ENCODE peak calls at places on chromosome 18, in five cellular contexts. D, K, U, P and O are unnamed samples.

GRCh38 chr18:56066524-56067215 is 478.7 kb upstream of the TCF4 start:
- DNase-seq in D (no peak), K (no peak), U (no peak), P (no peak), O (no peak)

GRCh38 chr18:76801567-76802505 is 20.5 kb upstream of the ZNF236 start:
- DNase-seq in D (peak; percentile 55), K (peak; percentile 77), U (peak; percentile 27), P (peak; percentile 54), O (peak; percentile 80)

GRCh38 chr18:45839415-45840395 is 14.2 kb downstream of the SIGLEC15 start:
- DNase-seq in D (peak; percentile 61), K (peak; percentile 40), U (no peak), P (no peak), O (no peak)

GRCh38 chr18:32373995-32374394 is 96.7 kb downstream of the GAREM1 start:
- DNase-seq in D (peak; percentile 50), K (peak; percentile 30), U (no peak), P (peak; percentile 61), O (no peak)

GRCh38 chr18:68267583-68267982 is 447.3 kb downstream of the TMX3 start:
- DNase-seq in D (no peak), K (no peak), U (no peak), P (no peak), O (no peak)

GRCh38 chr18:72128649-72129048 is 415.5 kb downstream of the CBLN2 start:
- DNase-seq in D (no peak), K (no peak), U (no peak), P (no peak), O (no peak)

GRCh38 chr18:73893879-73894278 is 253.8 kb downstream of the FBXO15 start:
- DNase-seq in D (no peak), K (no peak), U (no peak), P (no peak), O (no peak)

GRCh38 chr18:35968278-35968880 is 4.1 kb upstream of the RMP24 start:
- DNase-seq in D (no peak), K (no peak), U (no peak), P (no peak), O (no peak)

GRCh38 chr18:79954791-79955190 is 3.3 kb upstream of the SLC66A2 start:
- DNase-seq in D (no peak), K (peak; percentile 13), U (no peak), P (peak; percentile 46), O (peak; percentile 46)

GRCh38 chr18:48042431-48042830 is 112.0 kb upstream of the SMAD2 start:
- DNase-seq in D (no peak), K (no peak), U (no peak), P (no peak), O (peak; percentile 57)

GRCh38 chr18:63002803-63003445 is 287.6 kb downstream of the PHLPP1 start:
- DNase-seq in D (no peak), K (no peak), U (no peak), P (no peak), O (no peak)

GRCh38 chr18:34701911-34702310 is 8.2 kb upstream of the DTNA start:
- DNase-seq in D (no peak), K (no peak), U (no peak), P (no peak), O (no peak)

GRCh38 chr18:55780591-55781071 is 192.6 kb upstream of the TCF4 start:
- DNase-seq in D (no peak), K (no peak), U (no peak), P (no peak), O (no peak)

GRCh38 chr18:62957885-62958472 is 242.6 kb downstream of the PHLPP1 start:
- DNase-seq in D (peak; percentile 60), K (peak; percentile 40), U (peak; percentile 26), P (peak; percentile 44), O (no peak)

GRCh38 chr18:65725421-65726050 is 25.3 kb upstream of the CDH7 start:
- DNase-seq in D (peak; percentile 38), K (peak; percentile 56), U (no peak), P (peak; percentile 33), O (no peak)

GRCh38 chr18:77145364-77145901 is 12.8 kb upstream of the MBP start:
- DNase-seq in D (no peak), K (peak; percentile 5), U (no peak), P (no peak), O (no peak)

GRCh38 chr18:25669741-25670140 is 317.8 kb upstream of the ZNF521 start:
- DNase-seq in D (peak; percentile 26), K (no peak), U (no peak), P (no peak), O (no peak)

GRCh38 chr18:3456686-3457069 is 6.7 kb downstream of the TGIF1 start:
- DNase-seq in D (no peak), K (no peak), U (no peak), P (no peak), O (no peak)

GRCh38 chr18:3458952-3459853 is 9.2 kb downstream of the TGIF1 start:
- DNase-seq in D (no peak), K (no peak), U (no peak), P (no peak), O (no peak)

GRCh38 chr18:3458378-3458777 is 8.4 kb downstream of the TGIF1 start:
- DNase-seq in D (no peak), K (no peak), U (peak; percentile 56), P (no peak), O (no peak)

GRCh38 chr18:3455938-3456685 is 6.1 kb downstream of the TGIF1 start:
- DNase-seq in D (no peak), K (no peak), U (no peak), P (peak; percentile 48), O (no peak)

DNA sequence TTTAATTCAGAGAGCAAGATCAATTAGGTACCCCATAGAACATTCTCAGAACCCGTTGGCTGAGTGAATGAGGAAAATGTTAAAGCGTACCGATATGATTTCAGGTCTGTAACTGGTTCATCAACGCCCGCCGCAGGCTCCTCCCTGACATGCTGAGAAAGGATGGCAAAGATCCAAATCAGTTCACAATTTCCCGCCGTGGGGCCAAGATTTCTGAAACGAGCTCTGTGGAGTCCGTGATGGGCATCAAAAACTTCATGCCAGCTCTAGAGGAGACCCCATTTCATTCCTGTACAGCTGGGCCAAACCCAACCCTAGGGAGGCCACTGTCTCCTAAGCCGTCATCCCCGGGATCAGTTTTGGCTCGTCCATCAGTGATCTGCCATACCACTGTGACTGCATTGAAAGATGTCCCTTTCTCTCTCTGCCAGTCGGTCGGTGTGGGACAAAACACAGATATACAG is 7.3 kb downstream of the TGIF1 start:
- DNase-seq in D (no peak), K (no peak), U (no peak), P (peak; percentile 57), O (no peak)
- H3K36me3 ChIP-seq in D (no peaks in the 10 kb centered on the region), K (no peaks in the 10 kb centered on the region), U (no peaks in the 10 kb centered on the region), P (no peaks in the 10 kb centered on the region), O (peaks cover 26% of the 10 kb centered on the region)

DNA sequence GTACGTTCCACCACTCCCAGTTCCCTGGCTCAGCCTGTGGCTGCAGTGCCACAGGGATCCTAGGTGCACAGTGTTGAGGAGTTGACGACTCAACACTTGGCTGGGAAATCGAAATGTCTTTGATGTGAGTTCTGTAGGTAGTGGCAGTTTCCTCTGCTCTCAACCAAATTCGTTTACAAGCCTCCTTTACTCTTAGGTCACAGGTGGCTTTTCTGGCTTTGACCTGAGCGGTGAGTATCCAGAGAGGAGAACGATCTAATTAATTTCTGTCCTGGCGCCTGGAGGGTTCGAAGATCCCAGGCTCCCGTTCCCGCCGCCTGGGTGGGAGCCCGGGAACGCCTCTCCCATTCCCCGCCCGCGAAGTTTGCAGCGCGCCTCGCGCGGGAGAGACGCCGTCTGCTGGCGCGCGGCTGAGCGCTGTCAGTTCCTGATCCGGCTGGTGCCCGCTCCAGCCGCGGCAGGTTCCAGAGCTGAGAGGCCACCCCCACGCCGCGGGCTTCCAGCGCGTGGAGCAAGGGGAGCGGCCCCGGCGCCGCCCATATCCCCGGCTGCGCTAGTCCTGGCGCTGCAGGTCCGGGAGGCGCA is at the start of gene LAMA3:
- DNase-seq in D (peak; percentile 48), K (peak; percentile 74), U (no peak), P (peak; percentile 61), O (peak; percentile 77)
- H3K4me3 ChIP-seq in D (no peak within 1 kb of the TSS), K (peak within 1 kb of the TSS; percentile 61), U (peak within 1 kb of the TSS; percentile 81), P (peak within 1 kb of the TSS; percentile 26), O (peak within 1 kb of the TSS; percentile 59)

GRCh38 chr18:58398648-58399398 is 230.1 kb downstream of the ALPK2 start:
- DNase-seq in D (no peak), K (no peak), U (no peak), P (peak; percentile 46), O (no peak)
- TF ChIP-seq POLR2A in D (no peak), K (no peak), U (no peak), P (no peak), O (no peak)

DNA sequence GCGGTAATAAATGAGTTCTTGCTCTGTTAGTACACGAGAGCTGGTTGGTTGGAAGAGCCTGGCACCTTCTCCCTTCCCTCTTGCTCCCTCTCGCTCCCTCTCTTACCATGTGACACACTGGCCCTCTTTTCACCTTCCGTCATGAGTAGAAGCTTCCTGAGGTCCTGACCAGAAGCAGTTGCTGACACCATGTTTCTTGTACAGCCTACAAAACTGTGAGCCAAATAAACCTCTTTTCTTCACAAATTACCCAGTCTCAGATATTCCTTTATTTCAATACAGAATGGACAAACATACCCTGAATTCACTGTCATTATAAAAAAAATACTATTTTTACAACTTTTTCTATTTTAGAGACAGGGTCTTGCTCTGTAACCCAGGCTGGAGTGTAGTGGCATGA is 40.7 kb downstream of the EMILIN2 start:
- DNase-seq in D (no peak), K (no peak), U (no peak), P (no peak), O (no peak)
- H3K36me3 ChIP-seq in D (no peaks in the 10 kb centered on the region), K (no peaks in the 10 kb centered on the region), U (no peaks in the 10 kb centered on the region), P (no peaks in the 10 kb centered on the region), O (no peaks in the 10 kb centered on the region)

GRCh38 chr18:50057009-50057408 is 137.9 kb downstream of the MYO5B start:
- DNase-seq in D (no peak), K (no peak), U (no peak), P (no peak), O (no peak)

GRCh38 chr18:50053142-50053541 is 141.8 kb downstream of the MYO5B start:
- DNase-seq in D (no peak), K (no peak), U (no peak), P (no peak), O (no peak)

GRCh38 chr18:50058731-50059130 is 136.2 kb downstream of the MYO5B start:
- DNase-seq in D (no peak), K (no peak), U (no peak), P (peak; percentile 68), O (no peak)

GRCh38 chr18:50056185-50056584 is 138.8 kb downstream of the MYO5B start:
- DNase-seq in D (no peak), K (no peak), U (no peak), P (no peak), O (no peak)

GRCh38 chr18:50055474-50055873 is 139.5 kb downstream of the MYO5B start:
- DNase-seq in D (no peak), K (no peak), U (no peak), P (no peak), O (no peak)
- H3K4me3 ChIP-seq in D (no peak overlapping the region), K (no peak overlapping the region), U (no peak overlapping the region), P (no peak overlapping the region), O (no peak overlapping the region)